ENCODE peak calls at places on chromosome 15, in ten cellular contexts. G is HL-60; X is GM23338; J is ovary; O is upper lobe of right lung; K is CD4-positive, alpha-beta T cell; M is cardiac muscle cell; H is neural crest cell; A is H9; L is GM10248. T is an unnamed sample.

GRCh38 chr15:95894407-95894956 is 436.0 kb upstream of the NR2F2 start:
- DNase-seq in G (no peak), X (no peak), J (no peak), O (no peak), K (no peak), M (peak; percentile 33), H (no peak), A (no peak), L (no peak), T (no peak)

GRCh38 chr15:24986653-24987052 is 31.9 kb downstream of the SNRPN start:
- DNase-seq in G (no peak), X (no peak), J (no peak), O (no peak), K (no peak), M (no peak), H (no peak), A (no peak), L (no peak), T (no peak)

GRCh38 chr15:36810656-36811449 is 231.4 kb downstream of the CDIN1 start:
- DNase-seq in G (no peak), X (peak; percentile 73), J (no peak), O (no peak), K (no peak), M (no peak), H (no peak), A (peak; percentile 40), L (peak; percentile 10), T (no peak)

GRCh38 chr15:88701561-88702095 is 62.8 kb downstream of the ISG20 start:
- DNase-seq in G (peak; percentile 4), X (peak; percentile 69), J (no peak), O (no peak), K (peak; percentile 7), M (peak; percentile 9), H (no peak), A (peak; percentile 61), L (peak; percentile 65), T (no peak)

GRCh38 chr15:43538091-43538490 is 20.7 kb downstream of the MAP1A start:
- DNase-seq in G (no peak), X (no peak), J (no peak), O (no peak), K (no peak), M (no peak), H (no peak), A (no peak), L (no peak), T (no peak)

GRCh38 chr15:58298883-58299282 is 132.9 kb upstream of the LIPC start:
- DNase-seq in G (peak; percentile 32), X (no peak), J (no peak), O (no peak), K (no peak), M (no peak), H (no peak), A (no peak), L (no peak), T (no peak)

GRCh38 chr15:40092416-40093223 is 16.1 kb downstream of the BMF start:
- DNase-seq in G (no peak), X (no peak), J (peak; percentile 87), O (peak; percentile 74), K (no peak), M (peak; percentile 86), H (no peak), A (no peak), L (no peak), T (no peak)

GRCh38 chr15:73915085-73915484 is 11.2 kb upstream of the LOXL1 start:
- DNase-seq in G (no peak), X (no peak), J (no peak), O (no peak), K (no peak), M (no peak), H (no peak), A (no peak), L (no peak), T (no peak)

GRCh38 chr15:27327467-27328045 is 356.6 kb downstream of the GABRG3 start:
- DNase-seq in G (no peak), X (no peak), J (no peak), O (no peak), K (no peak), M (no peak), H (no peak), A (no peak), L (no peak), T (no peak)

GRCh38 chr15:69035205-69035917 is 20.9 kb downstream of the NOX5 start:
- DNase-seq in G (peak; percentile 40), X (peak; percentile 77), J (no peak), O (no peak), K (no peak), M (peak; percentile 23), H (peak; percentile 22), A (peak; percentile 86), L (peak; percentile 35), T (no peak)

GRCh38 chr15:74502301-74502700 is 38.7 kb upstream of the ARID3B start:
- DNase-seq in G (no peak), X (peak; percentile 22), J (no peak), O (no peak), K (no peak), M (no peak), H (no peak), A (peak; percentile 31), L (no peak), T (no peak)

GRCh38 chr15:60373745-60374144 is 24.0 kb downstream of the ANXA2 start:
- DNase-seq in G (no peak), X (no peak), J (no peak), O (no peak), K (no peak), M (no peak), H (no peak), A (no peak), L (no peak), T (no peak)

DNA sequence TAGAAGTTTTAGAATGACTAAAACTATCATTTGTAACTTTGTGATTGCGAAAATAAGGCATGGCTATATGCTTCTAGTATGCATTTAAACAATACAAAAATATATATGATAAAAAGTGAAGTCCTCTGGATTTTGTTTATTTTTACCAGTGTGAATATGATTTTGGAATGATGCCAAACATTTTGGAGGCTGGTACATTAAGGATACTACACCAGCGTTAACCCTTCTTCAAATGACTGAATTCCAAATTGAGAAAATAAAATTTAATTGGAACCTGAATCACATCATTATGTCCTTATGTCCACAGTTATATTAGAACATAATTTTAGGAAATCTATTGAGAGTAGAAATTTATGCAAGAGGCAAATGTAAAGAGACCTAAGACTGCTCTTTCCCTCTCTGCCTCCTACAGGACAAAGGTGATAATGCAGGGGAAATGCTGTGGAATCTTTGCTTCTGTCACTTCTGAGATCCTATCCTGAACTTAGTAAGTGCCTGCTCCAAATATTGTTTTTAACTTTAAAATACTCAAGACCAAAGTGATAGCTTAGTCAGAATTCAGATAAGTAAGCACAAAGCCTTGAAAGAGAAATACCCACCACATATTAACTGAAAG is 121.1 kb upstream of the NANOGP8 start:
- DNase-seq in G (peak; percentile 19), X (peak; percentile 73), J (no peak), O (no peak), K (no peak), M (peak; percentile 23), H (no peak), A (no peak), L (peak; percentile 14), T (no peak)
- TF ChIP-seq CTCF in G (peak; percentile 85), X (peak; percentile 87), J (no peak), O (peak; percentile 25), K (no peak), M (peak; percentile 42), H (peak; percentile 57), A (peak; percentile 80), L (peak; percentile 16), T (peak; percentile 56)

DNA sequence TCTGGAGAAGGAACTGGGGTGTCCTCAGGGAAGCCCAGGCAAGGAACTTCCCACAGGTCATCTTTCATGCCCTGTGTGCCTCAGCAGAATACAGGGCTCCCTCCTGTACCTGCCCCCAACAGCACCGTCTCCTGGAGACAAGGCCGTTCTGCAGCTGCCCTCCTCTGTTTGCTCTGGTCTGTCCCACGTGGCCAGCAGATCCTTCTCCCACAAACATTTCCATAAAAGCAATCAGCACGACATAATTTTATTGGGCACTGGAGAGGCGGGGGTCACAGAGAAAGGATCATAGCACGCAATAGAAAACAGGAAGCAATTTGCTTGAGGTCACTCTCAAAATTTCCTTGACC is 29.5 kb downstream of the STARD5 start:
- DNase-seq in G (peak; percentile 23), X (peak; percentile 10), J (no peak), O (no peak), K (no peak), M (no peak), H (no peak), A (peak; percentile 48), L (no peak), T (no peak)
- TF ChIP-seq CTCF in G (no peak), X (peak; percentile 24), J (no peak), O (no peak), K (no peak), M (no peak), H (no peak), A (no peak), L (peak; percentile 61), T (no peak)

DNA sequence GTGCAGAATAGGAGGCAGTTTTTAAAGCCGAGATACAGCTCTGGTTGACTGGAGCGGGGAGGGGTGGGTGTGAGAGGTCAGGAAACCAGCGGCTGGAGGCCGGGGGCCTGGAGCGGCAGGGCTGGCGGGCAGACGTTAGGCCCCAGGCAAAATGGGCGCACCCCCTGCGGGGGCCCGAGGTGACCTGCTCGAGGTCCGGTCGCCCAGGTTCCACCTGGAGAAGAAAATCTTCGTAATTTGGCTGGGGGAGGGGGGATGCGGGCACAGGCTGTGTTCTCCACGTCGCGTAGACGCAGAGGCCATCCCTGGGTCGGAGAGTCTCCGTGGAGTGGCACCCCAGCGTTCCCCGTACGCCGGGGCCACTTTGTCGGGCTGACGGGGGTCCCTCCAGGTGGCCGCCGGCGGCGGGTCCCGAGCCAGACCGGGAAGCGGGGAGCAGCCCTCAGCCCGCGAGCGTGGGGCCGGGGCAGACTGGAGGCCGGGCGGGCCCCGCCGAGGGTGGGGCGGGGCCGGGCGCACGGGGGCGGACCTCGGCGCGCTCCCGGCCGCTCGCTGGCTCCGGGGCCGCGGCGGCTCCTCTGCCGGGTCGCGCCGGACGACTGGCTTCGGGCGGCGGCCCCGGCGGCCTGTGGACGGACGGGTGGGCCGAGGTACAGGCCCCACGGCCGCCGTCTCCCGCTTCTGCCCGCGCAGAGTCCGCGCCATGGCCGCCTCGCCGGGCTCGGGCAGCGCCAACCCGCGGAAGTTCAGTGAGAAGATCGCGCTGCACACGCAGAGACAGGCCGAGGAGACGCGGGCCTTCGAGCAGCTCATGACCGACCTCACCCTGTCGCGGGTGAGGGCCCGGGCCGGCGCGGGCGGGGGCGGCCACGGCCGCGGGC is at the start of gene CRTC3:
- DNase-seq in G (peak; percentile 42), X (peak; percentile 48), J (peak; percentile 76), O (peak; percentile 84), K (peak; percentile 46), M (peak; percentile 61), H (peak; percentile 44), A (peak; percentile 46), L (peak; percentile 89), T (no peak)
- TF ChIP-seq CTCF in G (no peak), X (no peak), J (no peak), O (no peak), K (no peak), M (peak; percentile 3), H (no peak), A (no peak), L (no peak), T (peak; percentile 38)

GRCh38 chr15:100651253-100651652 is 48.9 kb downstream of the ASB7 start:
- DNase-seq in G (no peak), X (no peak), J (no peak), O (no peak), K (no peak), M (peak; percentile 29), H (no peak), A (no peak), L (no peak), T (no peak)

GRCh38 chr15:100653608-100654007 is 51.2 kb downstream of the ASB7 start:
- DNase-seq in G (no peak), X (no peak), J (no peak), O (no peak), K (no peak), M (no peak), H (no peak), A (no peak), L (no peak), T (no peak)

GRCh38 chr15:100650685-100651084 is 48.3 kb downstream of the ASB7 start:
- DNase-seq in G (no peak), X (peak; percentile 46), J (no peak), O (no peak), K (no peak), M (no peak), H (no peak), A (no peak), L (no peak), T (no peak)
- TF ChIP-seq CTCF in G (no peak), X (peak; percentile 55), J (no peak), O (no peak), K (no peak), M (no peak), H (peak; percentile 38), A (peak; percentile 63), L (peak; percentile 17), T (peak; percentile 39)

T was measured in chondrocyte.